ENCODE peak calls at places on chromosomes 13 and 19, in six cellular contexts. N is colonic mucosa, Z is thoracic aorta, A is astrocyte, I is breast epithelium, W is fibroblast of mammary gland. G is an unnamed sample.

GRCh38 chr19:14056741-14057356 is 5.0 kb downstream of the PALM3 start:
- DNase-seq in N (no peak), Z (no peak), A (no peak), I (no peak), W (no peak), G (no peak)

GRCh38 chr13:43316997-43317396 is 293.6 kb downstream of the DNAJC15 start:
- DNase-seq in N (no peak), Z (no peak), A (peak), I (no peak), W (peak), G (peak)

GRCh38 chr19:42325896-42326771 is 699 bp downstream of the MEGF8 start:
- DNase-seq in N (peak), Z (no peak), A (no peak), I (no peak), W (no peak), G (no peak)

GRCh38 chr19:13995017-13995728 is 10.9 kb downstream of the RFX1 start:
- DNase-seq in N (no peak), Z (no peak), A (no peak), I (no peak), W (peak), G (peak)

GRCh38 chr19:38319421-38320258 is at the start of gene KCNK6:
- DNase-seq in N (peak), Z (no peak), A (peak), I (peak), W (peak), G (peak)

GRCh38 chr13:101875717-101876393 is 423.4 kb downstream of the ITGBL1 start:
- DNase-seq in N (no peak), Z (no peak), A (peak), I (no peak), W (peak), G (peak)

GRCh38 chr13:27041341-27041740 is 130.3 kb downstream of the USP12 start:
- DNase-seq in N (no peak), Z (no peak), A (no peak), I (no peak), W (no peak), G (no peak)

GRCh38 chr13:27476943-27477681 is 26.7 kb upstream of the MTIF3 start:
- DNase-seq in N (no peak), Z (no peak), A (no peak), I (no peak), W (peak), G (no peak)

GRCh38 chr13:83691966-83692365 is 190.3 kb downstream of the SLITRK1 start:
- DNase-seq in N (no peak), Z (no peak), A (peak), I (no peak), W (no peak), G (no peak)

GRCh38 chr13:31947105-31947504 is 84.5 kb upstream of the FRY start:
- DNase-seq in N (no peak), Z (no peak), A (no peak), I (no peak), W (no peak), G (peak)

GRCh38 chr13:111247552-111247951 is 72.9 kb upstream of the TEX29 start:
- DNase-seq in N (peak), Z (no peak), A (no peak), I (peak), W (no peak), G (no peak)

GRCh38 chr13:50014404-50014803 is 840 bp upstream of the KCNRG start:
- DNase-seq in N (no peak), Z (no peak), A (no peak), I (no peak), W (no peak), G (no peak)

GRCh38 chr13:30394798-30395191 is 27.5 kb upstream of the UBE2L5 start:
- DNase-seq in N (no peak), Z (no peak), A (no peak), I (no peak), W (peak), G (peak)

GRCh38 chr19:4068058-4068966 is 1.6 kb upstream of the ZBTB7A start:
- DNase-seq in N (peak), Z (no peak), A (no peak), I (no peak), W (no peak), G (no peak)

GRCh38 chr13:41017153-41017552 is 2.0 kb downstream of the ELF1 start:
- DNase-seq in N (no peak), Z (no peak), A (no peak), I (peak), W (no peak), G (no peak)

GRCh38 chr13:51614350-51614786 is 30.1 kb downstream of the WDFY2 start:
- DNase-seq in N (no peak), Z (no peak), A (no peak), I (peak), W (peak), G (peak)

GRCh38 chr19:14563989-14564650 is 7.7 kb downstream of the NDUFB7 start:
- DNase-seq in N (no peak), Z (no peak), A (no peak), I (no peak), W (peak), G (peak)

GRCh38 chr19:48842744-48843162 is 6.5 kb upstream of the HSD17B14 start:
- DNase-seq in N (peak), Z (no peak), A (peak), I (no peak), W (peak), G (peak)

GRCh38 chr13:110396913-110397379 is 89.9 kb downstream of the COL4A2 start:
- DNase-seq in N (peak), Z (peak), A (peak), I (peak), W (peak), G (peak)

GRCh38 chr19:10295305-10295846 is 5.6 kb downstream of the ICAM5 start:
- DNase-seq in N (peak), Z (no peak), A (no peak), I (no peak), W (no peak), G (peak)
- H3K4me3 ChIP-seq in N (peak), Z (peak), A (no peak), I (no peak), W (no peak), G (peak)

GRCh38 chr19:51093066-51093465 is 10.4 kb upstream of the KLK14 start:
- DNase-seq in N (no peak), Z (no peak), A (no peak), I (peak), W (no peak), G (no peak)

GRCh38 chr19:51090471-51090870 is 7.8 kb upstream of the KLK14 start:
- DNase-seq in N (no peak), Z (no peak), A (no peak), I (no peak), W (no peak), G (peak)

GRCh38 chr19:51093510-51094345 is 11.0 kb upstream of the KLK14 start:
- DNase-seq in N (no peak), Z (no peak), A (no peak), I (no peak), W (no peak), G (no peak)

GRCh38 chr19:51091126-51091525 is 8.4 kb upstream of the KLK14 start:
- DNase-seq in N (no peak), Z (no peak), A (no peak), I (no peak), W (peak), G (no peak)

GRCh38 chr19:51091895-51092873 is 9.5 kb upstream of the KLK14 start:
- DNase-seq in N (no peak), Z (no peak), A (no peak), I (no peak), W (no peak), G (no peak)
- TF ChIP-seq CTCF in N (no peak), Z (no peak), A (no peak), I (no peak), W (no peak), G (no peak)

GRCh38 chr13:106095919-106096318 is 439.5 kb downstream of the EFNB2 start:
- DNase-seq in N (peak), Z (no peak), A (no peak), I (no peak), W (no peak), G (no peak)
- H3K4me3 ChIP-seq in N (no peak), Z (no peak), A (no peak), I (no peak), W (no peak), G (no peak)

DNA sequence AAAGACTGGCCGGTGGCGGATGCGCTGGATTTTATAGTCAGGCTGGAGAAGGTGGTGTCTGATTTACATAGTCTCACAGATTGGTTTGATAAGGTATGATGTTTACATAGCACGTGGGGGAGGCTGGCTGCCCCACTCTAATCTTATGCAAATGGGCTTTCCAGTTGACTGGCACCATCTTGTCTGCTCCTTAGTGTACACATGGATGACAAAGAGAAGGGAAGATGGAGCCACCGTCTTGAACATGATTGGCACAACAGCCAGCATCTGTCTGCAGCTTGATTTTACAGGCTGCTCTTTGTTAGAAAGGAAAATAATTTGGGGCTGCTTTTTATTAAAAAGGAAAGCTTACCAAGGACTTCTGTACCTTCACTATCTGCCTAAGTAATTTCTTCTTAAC is 265.2 kb upstream of the MAB21L1 start:
- DNase-seq in N (no peak), Z (no peak), A (no peak), I (no peak), W (no peak), G (no peak)
- TF ChIP-seq CTCF in N (no peak), Z (no peak), A (no peak), I (no peak), W (no peak), G (no peak)

GRCh38 chr19:50820086-50820485 is 3.5 kb downstream of the KLK1 start:
- DNase-seq in N (peak), Z (no peak), A (no peak), I (no peak), W (no peak), G (no peak)
- H3K4me3 ChIP-seq in N (peak), Z (no peak), A (no peak), I (no peak), W (no peak), G (no peak)

DNA sequence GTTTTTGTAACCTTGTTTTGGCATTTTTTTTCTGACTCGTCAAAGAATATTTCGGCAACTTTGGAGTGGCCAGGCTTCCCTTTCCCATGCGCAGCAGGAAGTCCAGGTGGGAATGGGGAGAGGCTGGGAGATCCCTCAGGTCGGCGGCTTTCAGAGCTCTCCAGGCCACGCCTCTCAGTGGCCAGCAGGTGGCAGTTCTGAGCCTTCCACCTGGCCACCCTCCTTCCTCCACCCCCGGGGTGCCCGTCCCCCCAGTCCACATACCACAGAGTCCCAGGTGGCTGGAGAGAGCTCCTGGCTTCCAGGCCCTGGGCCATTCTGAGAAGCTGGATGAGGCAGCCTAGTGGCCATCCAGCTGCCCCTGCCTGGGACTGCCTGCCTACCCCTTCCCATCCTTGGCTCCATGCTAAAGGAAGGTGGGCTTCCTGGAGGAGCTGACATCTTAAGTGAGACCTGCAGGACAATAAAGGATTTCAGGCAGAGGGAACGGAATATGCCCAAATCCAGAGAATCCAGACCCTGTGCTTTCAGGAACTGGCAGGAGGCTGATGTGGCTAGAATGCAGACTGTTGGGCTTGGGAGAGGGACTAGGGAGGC is 46.3 kb downstream of the CCNE1 start:
- DNase-seq in N (peak), Z (no peak), A (no peak), I (no peak), W (no peak), G (no peak)
- TF ChIP-seq CTCF in N (peak), Z (peak), A (no peak), I (no peak), W (peak), G (peak)

GRCh38 chr19:1270854-1271527 is 1.9 kb downstream of the CIRBP start:
- DNase-seq in N (no peak), Z (no peak), A (no peak), I (no peak), W (no peak), G (no peak)
- H3K4me3 ChIP-seq in N (peak), Z (peak), A (peak), I (peak), W (peak), G (peak)

DNA sequence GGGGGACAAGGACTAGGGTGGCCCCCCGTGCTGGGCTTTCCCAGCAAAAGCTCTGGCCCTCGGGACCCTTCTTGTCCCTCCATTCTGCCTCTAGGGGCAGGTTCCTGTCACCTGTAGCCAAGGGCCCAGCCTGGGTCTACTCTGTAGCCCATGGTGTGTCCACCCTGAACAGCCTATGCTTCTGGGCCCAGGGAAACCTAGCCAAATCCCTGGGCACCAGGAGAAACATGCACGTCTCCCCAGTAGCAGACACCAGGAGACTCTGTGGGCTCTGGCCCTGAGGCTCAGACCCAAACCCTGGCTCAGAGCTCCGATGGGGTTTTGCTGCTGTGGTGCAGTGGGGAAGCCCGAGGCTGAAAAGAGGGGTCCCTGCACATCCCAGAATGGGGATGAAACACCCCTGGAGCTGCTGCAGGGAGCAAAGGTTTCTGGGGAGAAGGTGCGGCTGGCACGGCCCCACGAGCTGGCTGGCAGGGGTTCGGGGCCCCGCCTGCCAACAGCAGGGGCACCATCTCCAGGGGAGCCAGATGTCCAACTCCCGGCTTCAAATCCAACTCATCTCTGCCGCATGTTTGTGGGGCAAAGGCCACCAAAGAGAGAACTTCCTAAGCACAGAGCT is 18.2 kb downstream of the CEBPG start:
- DNase-seq in N (no peak), Z (no peak), A (no peak), I (no peak), W (no peak), G (no peak)
- TF ChIP-seq CTCF in N (no peak), Z (no peak), A (no peak), I (no peak), W (no peak), G (no peak)

GRCh38 chr13:114061746-114062145 is 70.7 kb downstream of the RASA3 start:
- DNase-seq in N (no peak), Z (no peak), A (no peak), I (no peak), W (no peak), G (no peak)

GRCh38 chr13:114062754-114063153 is 69.7 kb downstream of the RASA3 start:
- DNase-seq in N (no peak), Z (no peak), A (no peak), I (no peak), W (no peak), G (peak)

GRCh38 chr13:114063545-114064515 is 68.6 kb downstream of the RASA3 start:
- DNase-seq in N (no peak), Z (peak), A (peak), I (peak), W (peak), G (peak)

GRCh38 chr13:114061047-114061446 is 71.4 kb downstream of the RASA3 start:
- DNase-seq in N (no peak), Z (no peak), A (no peak), I (no peak), W (no peak), G (no peak)

DNA sequence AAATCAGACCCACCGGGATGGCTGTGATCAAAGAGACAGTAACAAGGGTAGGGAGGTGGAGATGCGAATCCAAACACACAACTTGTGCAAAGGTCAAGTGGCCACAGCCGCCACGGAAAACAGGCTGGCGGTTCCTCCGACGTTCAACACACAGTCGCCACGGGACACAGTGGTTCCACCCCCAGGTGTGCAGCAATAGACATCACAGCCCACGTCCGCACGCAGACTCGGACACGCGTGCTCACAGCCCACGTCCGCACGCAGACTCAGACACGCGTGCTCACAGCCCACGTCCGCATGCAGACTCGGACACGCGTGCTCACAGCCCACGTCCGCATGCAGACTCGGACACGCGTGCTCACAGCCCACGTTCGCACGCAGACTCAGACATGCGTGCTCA is 70.1 kb downstream of the RASA3 start:
- DNase-seq in N (no peak), Z (no peak), A (no peak), I (no peak), W (no peak), G (no peak)
- H3K4me3 ChIP-seq in N (no peak), Z (no peak), A (no peak), I (no peak), W (no peak), G (no peak)

G was measured in fibroblast of villous mesenchyme.